ENCODE peak calls at places on chromosome 12, in ten cellular contexts. One of them, this sample, is unnamed.

GRCh38 chr12:100221523-100221922 is 20.9 kb downstream of the ACTR6 start:
- ATAC-seq in activated CD8-positive, alpha-beta T cell treated with anti-CD3 and anti-CD28 coated beads, Interleukin-2, amount 10 ng/mL, durations not matched to agents 7 days and 5 days: no peak
- ATAC-seq in CD4-positive, alpha-beta T cell: no peak
- ATAC-seq in central memory CD8-positive, alpha-beta T cell: no peak
- ATAC-seq in activated naive CD8-positive, alpha-beta T cell treated with anti-CD3 and anti-CD28 coated beads, Interleukin-2, amount 50 U/mL, for 24 hours: no peak
- ATAC-seq in sciatic nerve: no peak
- ATAC-seq in activated T-cell treated with anti-CD3 and anti-CD28 coated beads, Interleukin-2, amount 50 U/mL, for 4 hours: no peak
- ATAC-seq in activated CD8-positive, alpha-beta memory T cell treated with anti-CD3 and anti-CD28 coated beads, Interleukin-2, amount 10 ng/mL, durations not matched to agents 7 days and 5 days: no peak
- ATAC-seq in upper lobe of right lung: no peak
- ATAC-seq in heart right ventricle: no peak
- ATAC-seq in this sample: no peak

GRCh38 chr12:26187014-26187413 is 8.4 kb upstream of the SSPN start:
- ATAC-seq in activated CD8-positive, alpha-beta T cell treated with anti-CD3 and anti-CD28 coated beads, Interleukin-2, amount 10 ng/mL, durations not matched to agents 7 days and 5 days: no peak
- ATAC-seq in CD4-positive, alpha-beta T cell: no peak
- ATAC-seq in central memory CD8-positive, alpha-beta T cell: no peak
- ATAC-seq in activated naive CD8-positive, alpha-beta T cell treated with anti-CD3 and anti-CD28 coated beads, Interleukin-2, amount 50 U/mL, for 24 hours: no peak
- ATAC-seq in sciatic nerve: no peak
- ATAC-seq in activated T-cell treated with anti-CD3 and anti-CD28 coated beads, Interleukin-2, amount 50 U/mL, for 4 hours: no peak
- ATAC-seq in activated CD8-positive, alpha-beta memory T cell treated with anti-CD3 and anti-CD28 coated beads, Interleukin-2, amount 10 ng/mL, durations not matched to agents 7 days and 5 days: no peak
- ATAC-seq in upper lobe of right lung: no peak
- ATAC-seq in heart right ventricle: no peak
- ATAC-seq in this sample: no peak

GRCh38 chr12:18919826-18920511 is 182.1 kb downstream of the CAPZA3 start:
- ATAC-seq in activated CD8-positive, alpha-beta T cell treated with anti-CD3 and anti-CD28 coated beads, Interleukin-2, amount 10 ng/mL, durations not matched to agents 7 days and 5 days: no peak
- ATAC-seq in CD4-positive, alpha-beta T cell: no peak
- ATAC-seq in central memory CD8-positive, alpha-beta T cell: no peak
- ATAC-seq in activated naive CD8-positive, alpha-beta T cell treated with anti-CD3 and anti-CD28 coated beads, Interleukin-2, amount 50 U/mL, for 24 hours: no peak
- ATAC-seq in sciatic nerve: no peak
- ATAC-seq in activated T-cell treated with anti-CD3 and anti-CD28 coated beads, Interleukin-2, amount 50 U/mL, for 4 hours: no peak
- ATAC-seq in activated CD8-positive, alpha-beta memory T cell treated with anti-CD3 and anti-CD28 coated beads, Interleukin-2, amount 10 ng/mL, durations not matched to agents 7 days and 5 days: no peak
- ATAC-seq in upper lobe of right lung: no peak
- ATAC-seq in heart right ventricle: no peak
- ATAC-seq in this sample: no peak

GRCh38 chr12:109789649-109790048 is 43.5 kb downstream of the TRPV4 start:
- ATAC-seq in activated CD8-positive, alpha-beta T cell treated with anti-CD3 and anti-CD28 coated beads, Interleukin-2, amount 10 ng/mL, durations not matched to agents 7 days and 5 days: no peak
- ATAC-seq in CD4-positive, alpha-beta T cell: no peak
- ATAC-seq in central memory CD8-positive, alpha-beta T cell: no peak
- ATAC-seq in activated naive CD8-positive, alpha-beta T cell treated with anti-CD3 and anti-CD28 coated beads, Interleukin-2, amount 50 U/mL, for 24 hours: no peak
- ATAC-seq in sciatic nerve: no peak
- ATAC-seq in activated T-cell treated with anti-CD3 and anti-CD28 coated beads, Interleukin-2, amount 50 U/mL, for 4 hours: no peak
- ATAC-seq in activated CD8-positive, alpha-beta memory T cell treated with anti-CD3 and anti-CD28 coated beads, Interleukin-2, amount 10 ng/mL, durations not matched to agents 7 days and 5 days: no peak
- ATAC-seq in upper lobe of right lung: no peak
- ATAC-seq in heart right ventricle: no peak
- ATAC-seq in this sample: no peak

GRCh38 chr12:113118142-113118541 is 17.4 kb downstream of the RASAL1 start:
- ATAC-seq in activated CD8-positive, alpha-beta T cell treated with anti-CD3 and anti-CD28 coated beads, Interleukin-2, amount 10 ng/mL, durations not matched to agents 7 days and 5 days: no peak
- ATAC-seq in CD4-positive, alpha-beta T cell: no peak
- ATAC-seq in central memory CD8-positive, alpha-beta T cell: no peak
- ATAC-seq in activated naive CD8-positive, alpha-beta T cell treated with anti-CD3 and anti-CD28 coated beads, Interleukin-2, amount 50 U/mL, for 24 hours: no peak
- ATAC-seq in sciatic nerve: no peak
- ATAC-seq in activated T-cell treated with anti-CD3 and anti-CD28 coated beads, Interleukin-2, amount 50 U/mL, for 4 hours: no peak
- ATAC-seq in activated CD8-positive, alpha-beta memory T cell treated with anti-CD3 and anti-CD28 coated beads, Interleukin-2, amount 10 ng/mL, durations not matched to agents 7 days and 5 days: no peak
- ATAC-seq in upper lobe of right lung: no peak
- ATAC-seq in heart right ventricle: no peak
- ATAC-seq in this sample: peak

GRCh38 chr12:5268424-5269210 is 163.3 kb upstream of the NTF3 start:
- ATAC-seq in activated CD8-positive, alpha-beta T cell treated with anti-CD3 and anti-CD28 coated beads, Interleukin-2, amount 10 ng/mL, durations not matched to agents 7 days and 5 days: no peak
- ATAC-seq in CD4-positive, alpha-beta T cell: no peak
- ATAC-seq in central memory CD8-positive, alpha-beta T cell: no peak
- ATAC-seq in activated naive CD8-positive, alpha-beta T cell treated with anti-CD3 and anti-CD28 coated beads, Interleukin-2, amount 50 U/mL, for 24 hours: no peak
- ATAC-seq in sciatic nerve: no peak
- ATAC-seq in activated T-cell treated with anti-CD3 and anti-CD28 coated beads, Interleukin-2, amount 50 U/mL, for 4 hours: no peak
- ATAC-seq in activated CD8-positive, alpha-beta memory T cell treated with anti-CD3 and anti-CD28 coated beads, Interleukin-2, amount 10 ng/mL, durations not matched to agents 7 days and 5 days: no peak
- ATAC-seq in upper lobe of right lung: no peak
- ATAC-seq in heart right ventricle: no peak
- ATAC-seq in this sample: no peak

GRCh38 chr12:88802307-88802706 is 222.0 kb upstream of the KITLG start:
- ATAC-seq in activated CD8-positive, alpha-beta T cell treated with anti-CD3 and anti-CD28 coated beads, Interleukin-2, amount 10 ng/mL, durations not matched to agents 7 days and 5 days: no peak
- ATAC-seq in CD4-positive, alpha-beta T cell: no peak
- ATAC-seq in central memory CD8-positive, alpha-beta T cell: no peak
- ATAC-seq in activated naive CD8-positive, alpha-beta T cell treated with anti-CD3 and anti-CD28 coated beads, Interleukin-2, amount 50 U/mL, for 24 hours: no peak
- ATAC-seq in sciatic nerve: no peak
- ATAC-seq in activated T-cell treated with anti-CD3 and anti-CD28 coated beads, Interleukin-2, amount 50 U/mL, for 4 hours: no peak
- ATAC-seq in activated CD8-positive, alpha-beta memory T cell treated with anti-CD3 and anti-CD28 coated beads, Interleukin-2, amount 10 ng/mL, durations not matched to agents 7 days and 5 days: no peak
- ATAC-seq in upper lobe of right lung: no peak
- ATAC-seq in heart right ventricle: no peak
- ATAC-seq in this sample: no peak

GRCh38 chr12:96878704-96879103 is 28.4 kb upstream of the NEDD1 start:
- ATAC-seq in activated CD8-positive, alpha-beta T cell treated with anti-CD3 and anti-CD28 coated beads, Interleukin-2, amount 10 ng/mL, durations not matched to agents 7 days and 5 days: no peak
- ATAC-seq in CD4-positive, alpha-beta T cell: no peak
- ATAC-seq in central memory CD8-positive, alpha-beta T cell: no peak
- ATAC-seq in activated naive CD8-positive, alpha-beta T cell treated with anti-CD3 and anti-CD28 coated beads, Interleukin-2, amount 50 U/mL, for 24 hours: no peak
- ATAC-seq in sciatic nerve: no peak
- ATAC-seq in activated T-cell treated with anti-CD3 and anti-CD28 coated beads, Interleukin-2, amount 50 U/mL, for 4 hours: no peak
- ATAC-seq in activated CD8-positive, alpha-beta memory T cell treated with anti-CD3 and anti-CD28 coated beads, Interleukin-2, amount 10 ng/mL, durations not matched to agents 7 days and 5 days: no peak
- ATAC-seq in upper lobe of right lung: no peak
- ATAC-seq in heart right ventricle: no peak
- ATAC-seq in this sample: no peak

GRCh38 chr12:122029620-122030426 is 8.1 kb downstream of the BCL7A start:
- ATAC-seq in activated CD8-positive, alpha-beta T cell treated with anti-CD3 and anti-CD28 coated beads, Interleukin-2, amount 10 ng/mL, durations not matched to agents 7 days and 5 days: no peak
- ATAC-seq in CD4-positive, alpha-beta T cell: no peak
- ATAC-seq in central memory CD8-positive, alpha-beta T cell: peak
- ATAC-seq in activated naive CD8-positive, alpha-beta T cell treated with anti-CD3 and anti-CD28 coated beads, Interleukin-2, amount 50 U/mL, for 24 hours: no peak
- ATAC-seq in sciatic nerve: peak
- ATAC-seq in activated T-cell treated with anti-CD3 and anti-CD28 coated beads, Interleukin-2, amount 50 U/mL, for 4 hours: no peak
- ATAC-seq in activated CD8-positive, alpha-beta memory T cell treated with anti-CD3 and anti-CD28 coated beads, Interleukin-2, amount 10 ng/mL, durations not matched to agents 7 days and 5 days: no peak
- ATAC-seq in upper lobe of right lung: peak
- ATAC-seq in heart right ventricle: peak
- ATAC-seq in this sample: no peak

GRCh38 chr12:57031228-57031670 is 14.9 kb upstream of the TAC3 start:
- ATAC-seq in activated CD8-positive, alpha-beta T cell treated with anti-CD3 and anti-CD28 coated beads, Interleukin-2, amount 10 ng/mL, durations not matched to agents 7 days and 5 days: peak
- ATAC-seq in CD4-positive, alpha-beta T cell: peak
- ATAC-seq in central memory CD8-positive, alpha-beta T cell: peak
- ATAC-seq in activated naive CD8-positive, alpha-beta T cell treated with anti-CD3 and anti-CD28 coated beads, Interleukin-2, amount 50 U/mL, for 24 hours: no peak
- ATAC-seq in sciatic nerve: no peak
- ATAC-seq in activated T-cell treated with anti-CD3 and anti-CD28 coated beads, Interleukin-2, amount 50 U/mL, for 4 hours: no peak
- ATAC-seq in activated CD8-positive, alpha-beta memory T cell treated with anti-CD3 and anti-CD28 coated beads, Interleukin-2, amount 10 ng/mL, durations not matched to agents 7 days and 5 days: peak
- ATAC-seq in upper lobe of right lung: peak
- ATAC-seq in heart right ventricle: no peak
- ATAC-seq in this sample: peak

GRCh38 chr12:96766232-96766631 is 140.8 kb upstream of the NEDD1 start:
- ATAC-seq in activated CD8-positive, alpha-beta T cell treated with anti-CD3 and anti-CD28 coated beads, Interleukin-2, amount 10 ng/mL, durations not matched to agents 7 days and 5 days: no peak
- ATAC-seq in CD4-positive, alpha-beta T cell: no peak
- ATAC-seq in central memory CD8-positive, alpha-beta T cell: no peak
- ATAC-seq in activated naive CD8-positive, alpha-beta T cell treated with anti-CD3 and anti-CD28 coated beads, Interleukin-2, amount 50 U/mL, for 24 hours: no peak
- ATAC-seq in sciatic nerve: no peak
- ATAC-seq in activated T-cell treated with anti-CD3 and anti-CD28 coated beads, Interleukin-2, amount 50 U/mL, for 4 hours: no peak
- ATAC-seq in activated CD8-positive, alpha-beta memory T cell treated with anti-CD3 and anti-CD28 coated beads, Interleukin-2, amount 10 ng/mL, durations not matched to agents 7 days and 5 days: no peak
- ATAC-seq in upper lobe of right lung: no peak
- ATAC-seq in heart right ventricle: no peak
- ATAC-seq in this sample: no peak

GRCh38 chr12:65670775-65671174 is 153.5 kb upstream of the HMGA2 start:
- ATAC-seq in activated CD8-positive, alpha-beta T cell treated with anti-CD3 and anti-CD28 coated beads, Interleukin-2, amount 10 ng/mL, durations not matched to agents 7 days and 5 days: no peak
- ATAC-seq in CD4-positive, alpha-beta T cell: no peak
- ATAC-seq in central memory CD8-positive, alpha-beta T cell: no peak
- ATAC-seq in activated naive CD8-positive, alpha-beta T cell treated with anti-CD3 and anti-CD28 coated beads, Interleukin-2, amount 50 U/mL, for 24 hours: peak
- ATAC-seq in sciatic nerve: no peak
- ATAC-seq in activated T-cell treated with anti-CD3 and anti-CD28 coated beads, Interleukin-2, amount 50 U/mL, for 4 hours: peak
- ATAC-seq in activated CD8-positive, alpha-beta memory T cell treated with anti-CD3 and anti-CD28 coated beads, Interleukin-2, amount 10 ng/mL, durations not matched to agents 7 days and 5 days: no peak
- ATAC-seq in upper lobe of right lung: no peak
- ATAC-seq in heart right ventricle: no peak
- ATAC-seq in this sample: no peak

GRCh38 chr12:20142295-20142694 is 226.0 kb upstream of the PDE3A start:
- ATAC-seq in activated CD8-positive, alpha-beta T cell treated with anti-CD3 and anti-CD28 coated beads, Interleukin-2, amount 10 ng/mL, durations not matched to agents 7 days and 5 days: no peak
- ATAC-seq in CD4-positive, alpha-beta T cell: no peak
- ATAC-seq in central memory CD8-positive, alpha-beta T cell: no peak
- ATAC-seq in activated naive CD8-positive, alpha-beta T cell treated with anti-CD3 and anti-CD28 coated beads, Interleukin-2, amount 50 U/mL, for 24 hours: no peak
- ATAC-seq in sciatic nerve: no peak
- ATAC-seq in activated T-cell treated with anti-CD3 and anti-CD28 coated beads, Interleukin-2, amount 50 U/mL, for 4 hours: no peak
- ATAC-seq in activated CD8-positive, alpha-beta memory T cell treated with anti-CD3 and anti-CD28 coated beads, Interleukin-2, amount 10 ng/mL, durations not matched to agents 7 days and 5 days: no peak
- ATAC-seq in upper lobe of right lung: no peak
- ATAC-seq in heart right ventricle: no peak
- ATAC-seq in this sample: no peak

GRCh38 chr12:112924986-112925385 is 13.3 kb upstream of the OAS3 start:
- ATAC-seq in activated CD8-positive, alpha-beta T cell treated with anti-CD3 and anti-CD28 coated beads, Interleukin-2, amount 10 ng/mL, durations not matched to agents 7 days and 5 days: no peak
- ATAC-seq in CD4-positive, alpha-beta T cell: no peak
- ATAC-seq in central memory CD8-positive, alpha-beta T cell: no peak
- ATAC-seq in activated naive CD8-positive, alpha-beta T cell treated with anti-CD3 and anti-CD28 coated beads, Interleukin-2, amount 50 U/mL, for 24 hours: no peak
- ATAC-seq in sciatic nerve: peak
- ATAC-seq in activated T-cell treated with anti-CD3 and anti-CD28 coated beads, Interleukin-2, amount 50 U/mL, for 4 hours: no peak
- ATAC-seq in activated CD8-positive, alpha-beta memory T cell treated with anti-CD3 and anti-CD28 coated beads, Interleukin-2, amount 10 ng/mL, durations not matched to agents 7 days and 5 days: no peak
- ATAC-seq in upper lobe of right lung: peak
- ATAC-seq in heart right ventricle: no peak
- ATAC-seq in this sample: no peak

GRCh38 chr12:22759769-22760674 is 135.1 kb downstream of the ETNK1 start:
- ATAC-seq in activated CD8-positive, alpha-beta T cell treated with anti-CD3 and anti-CD28 coated beads, Interleukin-2, amount 10 ng/mL, durations not matched to agents 7 days and 5 days: no peak
- ATAC-seq in CD4-positive, alpha-beta T cell: no peak
- ATAC-seq in central memory CD8-positive, alpha-beta T cell: no peak
- ATAC-seq in activated naive CD8-positive, alpha-beta T cell treated with anti-CD3 and anti-CD28 coated beads, Interleukin-2, amount 50 U/mL, for 24 hours: no peak
- ATAC-seq in sciatic nerve: peak
- ATAC-seq in activated T-cell treated with anti-CD3 and anti-CD28 coated beads, Interleukin-2, amount 50 U/mL, for 4 hours: no peak
- ATAC-seq in activated CD8-positive, alpha-beta memory T cell treated with anti-CD3 and anti-CD28 coated beads, Interleukin-2, amount 10 ng/mL, durations not matched to agents 7 days and 5 days: no peak
- ATAC-seq in upper lobe of right lung: peak
- ATAC-seq in heart right ventricle: no peak
- ATAC-seq in this sample: no peak

GRCh38 chr12:70040141-70040540 is 203.1 kb upstream of the CNOT2 start:
- ATAC-seq in activated CD8-positive, alpha-beta T cell treated with anti-CD3 and anti-CD28 coated beads, Interleukin-2, amount 10 ng/mL, durations not matched to agents 7 days and 5 days: no peak
- ATAC-seq in CD4-positive, alpha-beta T cell: no peak
- ATAC-seq in central memory CD8-positive, alpha-beta T cell: no peak
- ATAC-seq in activated naive CD8-positive, alpha-beta T cell treated with anti-CD3 and anti-CD28 coated beads, Interleukin-2, amount 50 U/mL, for 24 hours: no peak
- ATAC-seq in sciatic nerve: no peak
- ATAC-seq in activated T-cell treated with anti-CD3 and anti-CD28 coated beads, Interleukin-2, amount 50 U/mL, for 4 hours: no peak
- ATAC-seq in activated CD8-positive, alpha-beta memory T cell treated with anti-CD3 and anti-CD28 coated beads, Interleukin-2, amount 10 ng/mL, durations not matched to agents 7 days and 5 days: no peak
- ATAC-seq in upper lobe of right lung: no peak
- ATAC-seq in heart right ventricle: peak
- ATAC-seq in this sample: no peak

GRCh38 chr12:113325938-113326337 is 9.0 kb downstream of the SLC8B1 start:
- ATAC-seq in activated CD8-positive, alpha-beta T cell treated with anti-CD3 and anti-CD28 coated beads, Interleukin-2, amount 10 ng/mL, durations not matched to agents 7 days and 5 days: no peak
- ATAC-seq in CD4-positive, alpha-beta T cell: no peak
- ATAC-seq in central memory CD8-positive, alpha-beta T cell: no peak
- ATAC-seq in activated naive CD8-positive, alpha-beta T cell treated with anti-CD3 and anti-CD28 coated beads, Interleukin-2, amount 50 U/mL, for 24 hours: no peak
- ATAC-seq in sciatic nerve: peak
- ATAC-seq in activated T-cell treated with anti-CD3 and anti-CD28 coated beads, Interleukin-2, amount 50 U/mL, for 4 hours: no peak
- ATAC-seq in activated CD8-positive, alpha-beta memory T cell treated with anti-CD3 and anti-CD28 coated beads, Interleukin-2, amount 10 ng/mL, durations not matched to agents 7 days and 5 days: no peak
- ATAC-seq in upper lobe of right lung: no peak
- ATAC-seq in heart right ventricle: peak
- ATAC-seq in this sample: no peak

GRCh38 chr12:2596441-2596840 is 198.3 kb upstream of the FKBP4 start:
- ATAC-seq in activated CD8-positive, alpha-beta T cell treated with anti-CD3 and anti-CD28 coated beads, Interleukin-2, amount 10 ng/mL, durations not matched to agents 7 days and 5 days: no peak
- ATAC-seq in CD4-positive, alpha-beta T cell: no peak
- ATAC-seq in central memory CD8-positive, alpha-beta T cell: no peak
- ATAC-seq in activated naive CD8-positive, alpha-beta T cell treated with anti-CD3 and anti-CD28 coated beads, Interleukin-2, amount 50 U/mL, for 24 hours: no peak
- ATAC-seq in sciatic nerve: no peak
- ATAC-seq in activated T-cell treated with anti-CD3 and anti-CD28 coated beads, Interleukin-2, amount 50 U/mL, for 4 hours: no peak
- ATAC-seq in activated CD8-positive, alpha-beta memory T cell treated with anti-CD3 and anti-CD28 coated beads, Interleukin-2, amount 10 ng/mL, durations not matched to agents 7 days and 5 days: no peak
- ATAC-seq in upper lobe of right lung: no peak
- ATAC-seq in heart right ventricle: no peak
- ATAC-seq in this sample: no peak

GRCh38 chr12:3097186-3097804 is 20.1 kb downstream of the TSPAN9 start:
- ATAC-seq in activated CD8-positive, alpha-beta T cell treated with anti-CD3 and anti-CD28 coated beads, Interleukin-2, amount 10 ng/mL, durations not matched to agents 7 days and 5 days: no peak
- ATAC-seq in CD4-positive, alpha-beta T cell: no peak
- ATAC-seq in central memory CD8-positive, alpha-beta T cell: no peak
- ATAC-seq in activated naive CD8-positive, alpha-beta T cell treated with anti-CD3 and anti-CD28 coated beads, Interleukin-2, amount 50 U/mL, for 24 hours: no peak
- ATAC-seq in sciatic nerve: peak
- ATAC-seq in activated T-cell treated with anti-CD3 and anti-CD28 coated beads, Interleukin-2, amount 50 U/mL, for 4 hours: no peak
- ATAC-seq in activated CD8-positive, alpha-beta memory T cell treated with anti-CD3 and anti-CD28 coated beads, Interleukin-2, amount 10 ng/mL, durations not matched to agents 7 days and 5 days: no peak
- ATAC-seq in upper lobe of right lung: peak
- ATAC-seq in heart right ventricle: peak
- ATAC-seq in this sample: no peak

GRCh38 chr12:15789215-15790171 is at the start of gene EPS8:
- ATAC-seq in activated CD8-positive, alpha-beta T cell treated with anti-CD3 and anti-CD28 coated beads, Interleukin-2, amount 10 ng/mL, durations not matched to agents 7 days and 5 days: peak
- ATAC-seq in CD4-positive, alpha-beta T cell: peak
- ATAC-seq in central memory CD8-positive, alpha-beta T cell: peak
- ATAC-seq in activated naive CD8-positive, alpha-beta T cell treated with anti-CD3 and anti-CD28 coated beads, Interleukin-2, amount 50 U/mL, for 24 hours: peak
- ATAC-seq in sciatic nerve: peak
- ATAC-seq in activated T-cell treated with anti-CD3 and anti-CD28 coated beads, Interleukin-2, amount 50 U/mL, for 4 hours: peak
- ATAC-seq in activated CD8-positive, alpha-beta memory T cell treated with anti-CD3 and anti-CD28 coated beads, Interleukin-2, amount 10 ng/mL, durations not matched to agents 7 days and 5 days: peak
- ATAC-seq in upper lobe of right lung: peak
- ATAC-seq in heart right ventricle: peak
- ATAC-seq in this sample: peak

GRCh38 chr12:46246021-46246700 is 22.7 kb downstream of the SLC38A1 start:
- ATAC-seq in activated CD8-positive, alpha-beta T cell treated with anti-CD3 and anti-CD28 coated beads, Interleukin-2, amount 10 ng/mL, durations not matched to agents 7 days and 5 days: no peak
- ATAC-seq in CD4-positive, alpha-beta T cell: peak
- ATAC-seq in central memory CD8-positive, alpha-beta T cell: peak
- ATAC-seq in activated naive CD8-positive, alpha-beta T cell treated with anti-CD3 and anti-CD28 coated beads, Interleukin-2, amount 50 U/mL, for 24 hours: no peak
- ATAC-seq in sciatic nerve: no peak
- ATAC-seq in activated T-cell treated with anti-CD3 and anti-CD28 coated beads, Interleukin-2, amount 50 U/mL, for 4 hours: peak
- ATAC-seq in activated CD8-positive, alpha-beta memory T cell treated with anti-CD3 and anti-CD28 coated beads, Interleukin-2, amount 10 ng/mL, durations not matched to agents 7 days and 5 days: no peak
- ATAC-seq in upper lobe of right lung: no peak
- ATAC-seq in heart right ventricle: no peak
- ATAC-seq in this sample: no peak

GRCh38 chr12:10661338-10661737 is 12.5 kb downstream of the STYK1 start:
- ATAC-seq in activated CD8-positive, alpha-beta T cell treated with anti-CD3 and anti-CD28 coated beads, Interleukin-2, amount 10 ng/mL, durations not matched to agents 7 days and 5 days: no peak
- ATAC-seq in CD4-positive, alpha-beta T cell: no peak
- ATAC-seq in central memory CD8-positive, alpha-beta T cell: no peak
- ATAC-seq in activated naive CD8-positive, alpha-beta T cell treated with anti-CD3 and anti-CD28 coated beads, Interleukin-2, amount 50 U/mL, for 24 hours: no peak
- ATAC-seq in sciatic nerve: no peak
- ATAC-seq in activated T-cell treated with anti-CD3 and anti-CD28 coated beads, Interleukin-2, amount 50 U/mL, for 4 hours: no peak
- ATAC-seq in activated CD8-positive, alpha-beta memory T cell treated with anti-CD3 and anti-CD28 coated beads, Interleukin-2, amount 10 ng/mL, durations not matched to agents 7 days and 5 days: no peak
- ATAC-seq in upper lobe of right lung: peak
- ATAC-seq in heart right ventricle: no peak
- ATAC-seq in this sample: no peak

GRCh38 chr12:78194448-78194847 is 363.8 kb downstream of the NAV3 start:
- ATAC-seq in activated CD8-positive, alpha-beta T cell treated with anti-CD3 and anti-CD28 coated beads, Interleukin-2, amount 10 ng/mL, durations not matched to agents 7 days and 5 days: no peak
- ATAC-seq in CD4-positive, alpha-beta T cell: no peak
- ATAC-seq in central memory CD8-positive, alpha-beta T cell: no peak
- ATAC-seq in activated naive CD8-positive, alpha-beta T cell treated with anti-CD3 and anti-CD28 coated beads, Interleukin-2, amount 50 U/mL, for 24 hours: no peak
- ATAC-seq in sciatic nerve: no peak
- ATAC-seq in activated T-cell treated with anti-CD3 and anti-CD28 coated beads, Interleukin-2, amount 50 U/mL, for 4 hours: no peak
- ATAC-seq in activated CD8-positive, alpha-beta memory T cell treated with anti-CD3 and anti-CD28 coated beads, Interleukin-2, amount 10 ng/mL, durations not matched to agents 7 days and 5 days: no peak
- ATAC-seq in upper lobe of right lung: no peak
- ATAC-seq in heart right ventricle: no peak
- ATAC-seq in this sample: no peak

GRCh38 chr12:15563683-15564082 is 225.5 kb downstream of the EPS8 start:
- ATAC-seq in activated CD8-positive, alpha-beta T cell treated with anti-CD3 and anti-CD28 coated beads, Interleukin-2, amount 10 ng/mL, durations not matched to agents 7 days and 5 days: peak
- ATAC-seq in CD4-positive, alpha-beta T cell: peak
- ATAC-seq in central memory CD8-positive, alpha-beta T cell: no peak
- ATAC-seq in activated naive CD8-positive, alpha-beta T cell treated with anti-CD3 and anti-CD28 coated beads, Interleukin-2, amount 50 U/mL, for 24 hours: peak
- ATAC-seq in sciatic nerve: peak
- ATAC-seq in activated T-cell treated with anti-CD3 and anti-CD28 coated beads, Interleukin-2, amount 50 U/mL, for 4 hours: peak
- ATAC-seq in activated CD8-positive, alpha-beta memory T cell treated with anti-CD3 and anti-CD28 coated beads, Interleukin-2, amount 10 ng/mL, durations not matched to agents 7 days and 5 days: peak
- ATAC-seq in upper lobe of right lung: peak
- ATAC-seq in heart right ventricle: peak
- ATAC-seq in this sample: peak

GRCh38 chr12:109393437-109394345 is 46.0 kb downstream of the MYO1H start:
- ATAC-seq in activated CD8-positive, alpha-beta T cell treated with anti-CD3 and anti-CD28 coated beads, Interleukin-2, amount 10 ng/mL, durations not matched to agents 7 days and 5 days: peak
- ATAC-seq in CD4-positive, alpha-beta T cell: peak
- ATAC-seq in central memory CD8-positive, alpha-beta T cell: peak
- ATAC-seq in activated naive CD8-positive, alpha-beta T cell treated with anti-CD3 and anti-CD28 coated beads, Interleukin-2, amount 50 U/mL, for 24 hours: peak
- ATAC-seq in sciatic nerve: peak
- ATAC-seq in activated T-cell treated with anti-CD3 and anti-CD28 coated beads, Interleukin-2, amount 50 U/mL, for 4 hours: no peak
- ATAC-seq in activated CD8-positive, alpha-beta memory T cell treated with anti-CD3 and anti-CD28 coated beads, Interleukin-2, amount 10 ng/mL, durations not matched to agents 7 days and 5 days: peak
- ATAC-seq in upper lobe of right lung: peak
- ATAC-seq in heart right ventricle: peak
- ATAC-seq in this sample: peak

GRCh38 chr12:95624544-95624943 is 73.3 kb upstream of the USP44 start:
- ATAC-seq in activated CD8-positive, alpha-beta T cell treated with anti-CD3 and anti-CD28 coated beads, Interleukin-2, amount 10 ng/mL, durations not matched to agents 7 days and 5 days: no peak
- ATAC-seq in CD4-positive, alpha-beta T cell: no peak
- ATAC-seq in central memory CD8-positive, alpha-beta T cell: no peak
- ATAC-seq in activated naive CD8-positive, alpha-beta T cell treated with anti-CD3 and anti-CD28 coated beads, Interleukin-2, amount 50 U/mL, for 24 hours: no peak
- ATAC-seq in sciatic nerve: no peak
- ATAC-seq in activated T-cell treated with anti-CD3 and anti-CD28 coated beads, Interleukin-2, amount 50 U/mL, for 4 hours: no peak
- ATAC-seq in activated CD8-positive, alpha-beta memory T cell treated with anti-CD3 and anti-CD28 coated beads, Interleukin-2, amount 10 ng/mL, durations not matched to agents 7 days and 5 days: no peak
- ATAC-seq in upper lobe of right lung: no peak
- ATAC-seq in heart right ventricle: peak
- ATAC-seq in this sample: no peak

GRCh38 chr12:94979941-94980340 is 23.6 kb downstream of the NDUFA12 start:
- ATAC-seq in activated CD8-positive, alpha-beta T cell treated with anti-CD3 and anti-CD28 coated beads, Interleukin-2, amount 10 ng/mL, durations not matched to agents 7 days and 5 days: no peak
- ATAC-seq in CD4-positive, alpha-beta T cell: no peak
- ATAC-seq in central memory CD8-positive, alpha-beta T cell: no peak
- ATAC-seq in activated naive CD8-positive, alpha-beta T cell treated with anti-CD3 and anti-CD28 coated beads, Interleukin-2, amount 50 U/mL, for 24 hours: no peak
- ATAC-seq in sciatic nerve: no peak
- ATAC-seq in activated T-cell treated with anti-CD3 and anti-CD28 coated beads, Interleukin-2, amount 50 U/mL, for 4 hours: no peak
- ATAC-seq in activated CD8-positive, alpha-beta memory T cell treated with anti-CD3 and anti-CD28 coated beads, Interleukin-2, amount 10 ng/mL, durations not matched to agents 7 days and 5 days: no peak
- ATAC-seq in upper lobe of right lung: no peak
- ATAC-seq in heart right ventricle: no peak
- ATAC-seq in this sample: no peak

GRCh38 chr12:74317078-74317581 is 220.5 kb upstream of the ATXN7L3B start:
- ATAC-seq in activated CD8-positive, alpha-beta T cell treated with anti-CD3 and anti-CD28 coated beads, Interleukin-2, amount 10 ng/mL, durations not matched to agents 7 days and 5 days: no peak
- ATAC-seq in CD4-positive, alpha-beta T cell: no peak
- ATAC-seq in central memory CD8-positive, alpha-beta T cell: no peak
- ATAC-seq in activated naive CD8-positive, alpha-beta T cell treated with anti-CD3 and anti-CD28 coated beads, Interleukin-2, amount 50 U/mL, for 24 hours: no peak
- ATAC-seq in sciatic nerve: peak
- ATAC-seq in activated T-cell treated with anti-CD3 and anti-CD28 coated beads, Interleukin-2, amount 50 U/mL, for 4 hours: no peak
- ATAC-seq in activated CD8-positive, alpha-beta memory T cell treated with anti-CD3 and anti-CD28 coated beads, Interleukin-2, amount 10 ng/mL, durations not matched to agents 7 days and 5 days: no peak
- ATAC-seq in upper lobe of right lung: peak
- ATAC-seq in heart right ventricle: no peak
- ATAC-seq in this sample: no peak

This sample was measured in activated T-helper 17 cell treated with anti-CD3 and anti-CD28 coated beads, Interleukin-2, amount 50 U/mL, for 72 hours.